ENCODE peak calls at places on chromosomes 2 and 18, in eight cellular contexts. O is mesothelial cell of epicardium, V is A549, X is ovary, W is WERI-Rb-1, Y is GM23338, T is heart left ventricle, H is left lung. B is an unnamed sample.

GRCh38 chr2:212939777-212940531 is 211.5 kb downstream of the IKZF2 start:
- DNase-seq in O (no peak), V (peak; percentile 20), X (no peak), W (no peak), Y (peak; percentile 46), T (no peak), H (peak; percentile 72), B (no peak)

GRCh38 chr2:100244881-100245605 is 77.3 kb downstream of the LONRF2 start:
- DNase-seq in O (no peak), V (no peak), X (no peak), W (no peak), Y (no peak), T (no peak), H (no peak), B (no peak)

GRCh38 chr2:214410918-214411554 is at the start of gene VWC2L:
- DNase-seq in O (peak; percentile 93), V (peak; percentile 61), X (peak; percentile 12), W (peak; percentile 40), Y (peak; percentile 93), T (peak; percentile 55), H (peak; percentile 77), B (peak; percentile 92)

GRCh38 chr2:234218261-234219180 is 168.0 kb downstream of the SPP2 start:
- DNase-seq in O (no peak), V (no peak), X (no peak), W (no peak), Y (no peak), T (no peak), H (no peak), B (no peak)

GRCh38 chr2:20604957-20605381 is 45.9 kb downstream of the HS1BP3 start:
- DNase-seq in O (no peak), V (no peak), X (peak; percentile 58), W (no peak), Y (no peak), T (no peak), H (no peak), B (no peak)

GRCh38 chr2:236565879-236566402 is 3.7 kb upstream of the ACKR3 start:
- DNase-seq in O (no peak), V (no peak), X (no peak), W (no peak), Y (no peak), T (no peak), H (peak; percentile 58), B (no peak)

GRCh38 chr2:34103437-34103836 is 504.3 kb upstream of the FAM98A start:
- DNase-seq in O (no peak), V (no peak), X (no peak), W (no peak), Y (no peak), T (no peak), H (no peak), B (no peak)

GRCh38 chr2:56705713-56706112 is 521.9 kb downstream of the CCDC85A start:
- DNase-seq in O (no peak), V (no peak), X (no peak), W (no peak), Y (no peak), T (no peak), H (no peak), B (no peak)

GRCh38 chr18:77376043-77376732 is 126.5 kb downstream of the GALR1 start:
- DNase-seq in O (no peak), V (no peak), X (no peak), W (no peak), Y (peak; percentile 26), T (no peak), H (no peak), B (no peak)

GRCh38 chr2:53422979-53423378 is 344.6 kb upstream of the CHAC2 start:
- DNase-seq in O (no peak), V (peak; percentile 48), X (no peak), W (peak; percentile 75), Y (peak; percentile 77), T (no peak), H (no peak), B (peak; percentile 66)

GRCh38 chr2:173553589-173553988 is 198.9 kb downstream of the CDCA7 start:
- DNase-seq in O (no peak), V (peak; percentile 42), X (no peak), W (no peak), Y (no peak), T (no peak), H (no peak), B (no peak)

GRCh38 chr2:105455488-105455991 is 56.7 kb upstream of the FHL2 start:
- DNase-seq in O (no peak), V (peak; percentile 92), X (peak; percentile 59), W (no peak), Y (no peak), T (no peak), H (no peak), B (no peak)

GRCh38 chr2:68031546-68032160 is 31.2 kb downstream of the C1D start:
- DNase-seq in O (no peak), V (peak; percentile 57), X (no peak), W (no peak), Y (peak; percentile 68), T (no peak), H (no peak), B (peak; percentile 65)

GRCh38 chr18:20963027-20963426 is 148.6 kb downstream of the ROCK1 start:
- DNase-seq in O (no peak), V (no peak), X (no peak), W (no peak), Y (no peak), T (no peak), H (no peak), B (no peak)

GRCh38 chr18:60895181-60895580 is 438.0 kb upstream of the CDH20 start:
- DNase-seq in O (no peak), V (no peak), X (no peak), W (no peak), Y (no peak), T (no peak), H (no peak), B (no peak)

GRCh38 chr18:35484034-35484433 is 13.7 kb downstream of the INO80C start:
- DNase-seq in O (no peak), V (no peak), X (no peak), W (no peak), Y (no peak), T (no peak), H (no peak), B (no peak)

GRCh38 chr2:37688771-37689468 is 17.5 kb upstream of the CDC42EP3 start:
- DNase-seq in O (peak; percentile 47), V (peak; percentile 66), X (peak; percentile 30), W (no peak), Y (peak; percentile 50), T (no peak), H (no peak), B (no peak)

DNA sequence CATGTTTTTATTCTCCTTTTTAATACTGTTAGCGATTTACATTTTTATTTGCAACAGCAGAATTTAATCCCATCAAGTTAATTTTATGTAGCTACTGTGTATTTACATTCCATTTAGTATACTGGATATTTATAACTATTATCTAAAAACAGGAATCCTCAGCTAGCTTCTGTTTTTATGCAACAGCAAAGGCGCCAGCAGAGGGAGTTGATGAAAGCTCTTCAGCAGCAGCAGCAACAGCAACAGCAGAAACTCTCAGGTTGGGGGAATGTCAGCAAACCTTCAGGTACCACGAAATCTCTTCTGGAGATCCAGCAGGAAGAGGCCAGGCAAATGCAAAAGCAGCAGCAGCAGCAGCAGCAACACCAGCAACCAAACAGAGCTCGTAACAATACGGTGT is 26.2 kb upstream of the SNORC start:
- DNase-seq in O (no peak), V (no peak), X (no peak), W (no peak), Y (peak; percentile 31), T (no peak), H (no peak), B (no peak)
- TF ChIP-seq CTCF in O (no peak), V (peak; percentile 32), X (no peak), W (no peak), Y (peak; percentile 33), T (no peak), H (no peak), B (peak; percentile 29)

GRCh38 chr2:107747964-107748583 is 78.6 kb upstream of the RGPD4 start:
- DNase-seq in O (no peak), V (no peak), X (no peak), W (no peak), Y (no peak), T (no peak), H (no peak), B (no peak)
- TF ChIP-seq CTCF in O (no peak), V (no peak), X (no peak), W (no peak), Y (no peak), T (no peak), H (no peak), B (no peak)

DNA sequence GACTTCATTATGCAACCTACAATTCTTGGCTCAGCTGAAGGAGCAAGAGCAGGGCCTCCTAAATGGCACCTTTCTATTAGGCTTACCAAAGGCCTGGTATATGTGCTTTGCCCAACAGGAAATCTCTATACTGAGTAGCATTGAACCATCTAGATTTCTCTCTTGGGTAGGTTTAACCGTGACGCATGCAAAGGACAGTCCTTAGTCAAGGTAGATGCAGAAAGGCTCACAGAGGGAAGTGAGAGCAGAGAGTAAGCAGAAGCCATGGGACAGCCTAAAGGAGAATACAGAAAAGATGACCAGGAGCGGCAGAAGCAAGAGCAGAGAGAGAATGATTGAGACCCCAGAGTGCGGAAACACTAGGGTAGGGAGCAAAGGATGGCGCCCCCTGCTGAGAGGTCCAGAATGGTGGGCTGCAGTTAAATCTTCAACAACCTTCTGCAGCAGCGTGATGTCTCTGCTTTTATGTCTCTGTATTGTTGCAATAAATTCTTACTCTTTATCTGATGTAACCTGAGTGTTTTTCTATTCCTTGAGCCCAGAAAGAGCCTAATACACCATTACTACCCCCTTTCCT is 4.7 kb upstream of the OSBPL1A start:
- DNase-seq in O (no peak), V (no peak), X (no peak), W (no peak), Y (peak; percentile 70), T (no peak), H (no peak), B (no peak)
- TF ChIP-seq CTCF in O (no peak), V (no peak), X (no peak), W (peak; percentile 40), Y (peak; percentile 85), T (peak; percentile 5), H (no peak), B (peak; percentile 36)

DNA sequence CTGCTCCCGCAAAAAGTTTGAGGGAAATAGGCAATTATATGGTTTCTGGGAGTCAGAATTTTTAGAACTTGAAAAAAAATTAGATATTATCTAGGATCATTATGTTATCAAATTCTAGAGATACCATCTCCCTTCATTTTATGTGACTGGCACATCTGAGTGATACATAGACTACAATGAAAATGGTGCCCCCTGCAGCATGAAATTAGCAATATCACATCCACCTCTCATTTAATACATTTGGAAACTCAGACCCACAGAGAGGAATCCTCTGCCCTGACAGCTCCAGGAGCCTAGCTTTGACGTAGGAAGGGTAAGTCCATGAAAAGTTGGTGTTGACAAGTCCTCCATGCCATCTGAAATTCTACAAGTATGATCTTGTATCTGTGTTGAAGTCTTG is 381.6 kb downstream of the SUCLG1 start:
- DNase-seq in O (no peak), V (peak; percentile 38), X (no peak), W (peak; percentile 36), Y (peak; percentile 71), T (no peak), H (no peak), B (peak; percentile 59)
- TF ChIP-seq CTCF in O (peak; percentile 40), V (peak; percentile 44), X (no peak), W (peak; percentile 40), Y (peak; percentile 66), T (no peak), H (peak; percentile 27), B (peak; percentile 69)

DNA sequence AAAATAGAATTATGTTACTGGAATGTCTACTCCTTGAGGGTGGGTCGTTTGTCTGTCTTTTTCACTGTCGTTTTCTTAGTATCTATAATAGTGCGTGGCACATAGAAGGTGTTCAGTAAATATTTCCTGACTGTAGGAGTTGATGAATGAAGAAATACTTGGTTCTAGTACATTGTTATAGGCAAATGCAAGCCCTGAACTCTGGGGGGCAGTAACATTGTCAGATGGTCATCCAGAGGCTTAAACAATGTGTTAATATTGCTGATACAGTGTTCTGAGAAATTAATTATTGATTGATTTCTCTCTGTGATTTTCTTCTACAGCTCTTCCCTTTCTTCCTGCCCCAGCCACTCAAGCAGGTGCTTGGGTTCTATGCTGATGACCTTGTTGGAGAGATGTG is 24.4 kb upstream of the THOC1 start:
- DNase-seq in O (no peak), V (no peak), X (no peak), W (peak; percentile 11), Y (no peak), T (no peak), H (no peak), B (no peak)
- TF ChIP-seq CTCF in O (no peak), V (no peak), X (no peak), W (peak; percentile 15), Y (peak; percentile 41), T (no peak), H (no peak), B (no peak)